ENCODE peak calls at places on chromosome 17, in six cellular contexts. One of them, this sample, is unnamed.

GRCh38 chr17:10046786-10047609 is 141.9 kb upstream of the RCVRN start:
- ATAC-seq in Panc1: no peak
- ATAC-seq in HCT116: no peak
- ATAC-seq in upper lobe of left lung: no peak
- ATAC-seq in K562: no peak
- ATAC-seq in GM12878: peak; percentile 85
- ATAC-seq in this sample: no peak

GRCh38 chr17:41196068-41196467 is 6.4 kb downstream of the KRTAP9-1 start:
- ATAC-seq in Panc1: no peak
- ATAC-seq in HCT116: no peak
- ATAC-seq in upper lobe of left lung: no peak
- ATAC-seq in K562: no peak
- ATAC-seq in GM12878: peak; percentile 54
- ATAC-seq in this sample: no peak

GRCh38 chr17:33038740-33039139 is 47.1 kb downstream of the SPACA3 start:
- ATAC-seq in Panc1: peak; percentile 85
- ATAC-seq in HCT116: peak; percentile 90
- ATAC-seq in upper lobe of left lung: peak; percentile 71
- ATAC-seq in K562: peak; percentile 96
- ATAC-seq in GM12878: peak; percentile 41
- ATAC-seq in this sample: no peak

GRCh38 chr17:2815781-2816185 is 19.5 kb downstream of the RAP1GAP2 start:
- ATAC-seq in Panc1: no peak
- ATAC-seq in HCT116: no peak
- ATAC-seq in upper lobe of left lung: no peak
- ATAC-seq in K562: no peak
- ATAC-seq in GM12878: no peak
- ATAC-seq in this sample: no peak

GRCh38 chr17:31390748-31391495 is 553 bp upstream of the RAB11FIP4 start:
- ATAC-seq in Panc1: no peak
- ATAC-seq in HCT116: no peak
- ATAC-seq in upper lobe of left lung: no peak
- ATAC-seq in K562: no peak
- ATAC-seq in GM12878: peak; percentile 10
- ATAC-seq in this sample: no peak

GRCh38 chr17:75827291-75828050 is 16.7 kb downstream of the UNC13D start:
- ATAC-seq in Panc1: peak; percentile 60
- ATAC-seq in HCT116: peak; percentile 84
- ATAC-seq in upper lobe of left lung: peak; percentile 38
- ATAC-seq in K562: peak; percentile 62
- ATAC-seq in GM12878: peak; percentile 79
- ATAC-seq in this sample: peak; percentile 81

GRCh38 chr17:50273654-50274040 is 619 bp upstream of the TMEM92 start:
- ATAC-seq in Panc1: no peak
- ATAC-seq in HCT116: peak; percentile 6
- ATAC-seq in upper lobe of left lung: no peak
- ATAC-seq in K562: no peak
- ATAC-seq in GM12878: no peak
- ATAC-seq in this sample: no peak

GRCh38 chr17:44266402-44267164 is 1.4 kb downstream of the SLC4A1 start:
- ATAC-seq in Panc1: peak; percentile 56
- ATAC-seq in HCT116: peak; percentile 32
- ATAC-seq in upper lobe of left lung: no peak
- ATAC-seq in K562: peak; percentile 90
- ATAC-seq in GM12878: peak; percentile 29
- ATAC-seq in this sample: no peak

GRCh38 chr17:3922765-3923164 is 6.5 kb upstream of the P2RX1 start:
- ATAC-seq in Panc1: no peak
- ATAC-seq in HCT116: no peak
- ATAC-seq in upper lobe of left lung: no peak
- ATAC-seq in K562: peak; percentile 10
- ATAC-seq in GM12878: no peak
- ATAC-seq in this sample: no peak

GRCh38 chr17:1653735-1654134 is 4.1 kb upstream of the RILP start:
- ATAC-seq in Panc1: no peak
- ATAC-seq in HCT116: no peak
- ATAC-seq in upper lobe of left lung: no peak
- ATAC-seq in K562: no peak
- ATAC-seq in GM12878: no peak
- ATAC-seq in this sample: no peak

GRCh38 chr17:80204626-80205468 is 15.3 kb downstream of the SGSH start:
- ATAC-seq in Panc1: peak; percentile 35
- ATAC-seq in HCT116: no peak
- ATAC-seq in upper lobe of left lung: no peak
- ATAC-seq in K562: no peak
- ATAC-seq in GM12878: no peak
- ATAC-seq in this sample: no peak

GRCh38 chr17:6040473-6040872 is 29.7 kb upstream of the WSCD1 start:
- ATAC-seq in Panc1: no peak
- ATAC-seq in HCT116: no peak
- ATAC-seq in upper lobe of left lung: no peak
- ATAC-seq in K562: no peak
- ATAC-seq in GM12878: no peak
- ATAC-seq in this sample: no peak

GRCh38 chr17:63635787-63636186 is 13.6 kb downstream of the MAP3K3 start:
- ATAC-seq in Panc1: no peak
- ATAC-seq in HCT116: no peak
- ATAC-seq in upper lobe of left lung: no peak
- ATAC-seq in K562: no peak
- ATAC-seq in GM12878: no peak
- ATAC-seq in this sample: no peak

GRCh38 chr17:41131979-41132378 is 8.0 kb upstream of the KRTAP4-12 start:
- ATAC-seq in Panc1: no peak
- ATAC-seq in HCT116: peak; percentile 91
- ATAC-seq in upper lobe of left lung: no peak
- ATAC-seq in K562: no peak
- ATAC-seq in GM12878: peak; percentile 67
- ATAC-seq in this sample: no peak

GRCh38 chr17:6893382-6894205 is 62.1 kb upstream of the TEKT1 start:
- ATAC-seq in Panc1: no peak
- ATAC-seq in HCT116: no peak
- ATAC-seq in upper lobe of left lung: no peak
- ATAC-seq in K562: no peak
- ATAC-seq in GM12878: no peak
- ATAC-seq in this sample: no peak

GRCh38 chr17:78862073-78863023 is 21.7 kb upstream of the USP36 start:
- ATAC-seq in Panc1: peak; percentile 92
- ATAC-seq in HCT116: peak; percentile 91
- ATAC-seq in upper lobe of left lung: peak; percentile 88
- ATAC-seq in K562: peak; percentile 95
- ATAC-seq in GM12878: no peak
- ATAC-seq in this sample: peak; percentile 96

GRCh38 chr17:69654981-69655581 is 240.6 kb downstream of the MAP2K6 start:
- ATAC-seq in Panc1: no peak
- ATAC-seq in HCT116: no peak
- ATAC-seq in upper lobe of left lung: peak; percentile 30
- ATAC-seq in K562: no peak
- ATAC-seq in GM12878: no peak
- ATAC-seq in this sample: peak; percentile 65

GRCh38 chr17:67157732-67158639 is 87.0 kb downstream of the HELZ start:
- ATAC-seq in Panc1: peak; percentile 78
- ATAC-seq in HCT116: peak; percentile 92
- ATAC-seq in upper lobe of left lung: no peak
- ATAC-seq in K562: peak; percentile 97
- ATAC-seq in GM12878: peak; percentile 72
- ATAC-seq in this sample: no peak

GRCh38 chr17:58352843-58353719 is 1.1 kb upstream of the SUPT4H1 start:
- ATAC-seq in Panc1: no peak
- ATAC-seq in HCT116: peak; percentile 1
- ATAC-seq in upper lobe of left lung: no peak
- ATAC-seq in K562: peak; percentile 34
- ATAC-seq in GM12878: peak; percentile 32
- ATAC-seq in this sample: no peak

GRCh38 chr17:5444209-5444608 is 5.3 kb upstream of the C1QBP start:
- ATAC-seq in Panc1: no peak
- ATAC-seq in HCT116: no peak
- ATAC-seq in upper lobe of left lung: no peak
- ATAC-seq in K562: no peak
- ATAC-seq in GM12878: no peak
- ATAC-seq in this sample: no peak

GRCh38 chr17:28228109-28228840 is 90.7 kb upstream of the TMEM97 start:
- ATAC-seq in Panc1: peak; percentile 50
- ATAC-seq in HCT116: no peak
- ATAC-seq in upper lobe of left lung: peak; percentile 41
- ATAC-seq in K562: peak; percentile 48
- ATAC-seq in GM12878: peak; percentile 40
- ATAC-seq in this sample: no peak

GRCh38 chr17:30021708-30022317 is 80.4 kb downstream of the EFCAB5 start:
- ATAC-seq in Panc1: peak; percentile 80
- ATAC-seq in HCT116: peak; percentile 80
- ATAC-seq in upper lobe of left lung: no peak
- ATAC-seq in K562: peak; percentile 68
- ATAC-seq in GM12878: peak; percentile 77
- ATAC-seq in this sample: no peak

GRCh38 chr17:45276031-45276430 is 14.1 kb upstream of the SPATA32 start:
- ATAC-seq in Panc1: peak; percentile 7
- ATAC-seq in HCT116: no peak
- ATAC-seq in upper lobe of left lung: no peak
- ATAC-seq in K562: no peak
- ATAC-seq in GM12878: no peak
- ATAC-seq in this sample: peak; percentile 20

GRCh38 chr17:2853722-2854580 is 57.7 kb downstream of the RAP1GAP2 start:
- ATAC-seq in Panc1: peak; percentile 69
- ATAC-seq in HCT116: peak; percentile 60
- ATAC-seq in upper lobe of left lung: peak; percentile 10
- ATAC-seq in K562: no peak
- ATAC-seq in GM12878: no peak
- ATAC-seq in this sample: peak; percentile 32

GRCh38 chr17:63966646-63967265 is 6.0 kb downstream of the SCN4A start:
- ATAC-seq in Panc1: no peak
- ATAC-seq in HCT116: no peak
- ATAC-seq in upper lobe of left lung: no peak
- ATAC-seq in K562: no peak
- ATAC-seq in GM12878: peak; percentile 81
- ATAC-seq in this sample: no peak

GRCh38 chr17:29760279-29760721 is 137.6 kb upstream of the CORO6 start:
- ATAC-seq in Panc1: no peak
- ATAC-seq in HCT116: no peak
- ATAC-seq in upper lobe of left lung: no peak
- ATAC-seq in K562: no peak
- ATAC-seq in GM12878: peak; percentile 58
- ATAC-seq in this sample: no peak

GRCh38 chr17:38922538-38923291 is 2.7 kb upstream of the LASP1NB start:
- ATAC-seq in Panc1: peak; percentile 56
- ATAC-seq in HCT116: peak; percentile 55
- ATAC-seq in upper lobe of left lung: peak; percentile 65
- ATAC-seq in K562: peak; percentile 22
- ATAC-seq in GM12878: peak; percentile 40
- ATAC-seq in this sample: peak; percentile 70

GRCh38 chr17:75501378-75502071 is 13.8 kb downstream of the CASKIN2 start:
- ATAC-seq in Panc1: no peak
- ATAC-seq in HCT116: no peak
- ATAC-seq in upper lobe of left lung: no peak
- ATAC-seq in K562: no peak
- ATAC-seq in GM12878: no peak
- ATAC-seq in this sample: peak; percentile 24

GRCh38 chr17:36855459-36855858 is 81.8 kb upstream of the LHX1 start:
- ATAC-seq in Panc1: no peak
- ATAC-seq in HCT116: no peak
- ATAC-seq in upper lobe of left lung: no peak
- ATAC-seq in K562: no peak
- ATAC-seq in GM12878: peak; percentile 30
- ATAC-seq in this sample: no peak

GRCh38 chr17:12242390-12242954 is 221.8 kb downstream of the MAP2K4 start:
- ATAC-seq in Panc1: no peak
- ATAC-seq in HCT116: no peak
- ATAC-seq in upper lobe of left lung: no peak
- ATAC-seq in K562: no peak
- ATAC-seq in GM12878: no peak
- ATAC-seq in this sample: peak; percentile 82
- TF ChIP-seq POLR2AphosphoS5 in Panc1: no peak
- TF ChIP-seq POLR2AphosphoS5 in HCT116: no peak
- TF ChIP-seq POLR2AphosphoS5 in upper lobe of left lung: no peak
- TF ChIP-seq POLR2AphosphoS5 in K562: no peak
- TF ChIP-seq POLR2AphosphoS5 in GM12878: no peak
- TF ChIP-seq POLR2AphosphoS5 in this sample: peak; percentile 58

GRCh38 chr17:59793249-59793648 is 85.8 kb downstream of the VMP1 start:
- ATAC-seq in Panc1: no peak
- ATAC-seq in HCT116: no peak
- ATAC-seq in upper lobe of left lung: no peak
- ATAC-seq in K562: no peak
- ATAC-seq in GM12878: no peak
- ATAC-seq in this sample: no peak
- H3K36me3 ChIP-seq in Panc1: peaks cover 5% of the 10 kb centered on the region
- H3K36me3 ChIP-seq in HCT116: peaks cover 5% of the 10 kb centered on the region
- H3K36me3 ChIP-seq in upper lobe of left lung: no peaks in the 10 kb centered on the region
- H3K36me3 ChIP-seq in K562: peaks cover 14% of the 10 kb centered on the region
- H3K36me3 ChIP-seq in GM12878: no peaks in the 10 kb centered on the region
- H3K36me3 ChIP-seq in this sample: no peaks in the 10 kb centered on the region

GRCh38 chr17:35808962-35809854 is at the start of gene TAF15:
- ATAC-seq in Panc1: peak; percentile 97
- ATAC-seq in HCT116: peak; percentile 89
- ATAC-seq in upper lobe of left lung: peak; percentile 99
- ATAC-seq in K562: peak; percentile 95
- ATAC-seq in GM12878: peak; percentile 96
- ATAC-seq in this sample: peak; percentile 97

GRCh38 chr17:35808240-35808961 is 883 bp upstream of the TAF15 start:
- ATAC-seq in Panc1: no peak
- ATAC-seq in HCT116: no peak
- ATAC-seq in upper lobe of left lung: no peak
- ATAC-seq in K562: no peak
- ATAC-seq in GM12878: no peak
- ATAC-seq in this sample: no peak

GRCh38 chr17:35801583-35802224 is 6.3 kb upstream of the MMP28 start:
- ATAC-seq in Panc1: no peak
- ATAC-seq in HCT116: no peak
- ATAC-seq in upper lobe of left lung: peak; percentile 55
- ATAC-seq in K562: no peak
- ATAC-seq in GM12878: no peak
- ATAC-seq in this sample: peak; percentile 35

GRCh38 chr17:35807371-35808144 is 1.7 kb upstream of the TAF15 start:
- ATAC-seq in Panc1: no peak
- ATAC-seq in HCT116: no peak
- ATAC-seq in upper lobe of left lung: no peak
- ATAC-seq in K562: no peak
- ATAC-seq in GM12878: no peak
- ATAC-seq in this sample: no peak

DNA sequence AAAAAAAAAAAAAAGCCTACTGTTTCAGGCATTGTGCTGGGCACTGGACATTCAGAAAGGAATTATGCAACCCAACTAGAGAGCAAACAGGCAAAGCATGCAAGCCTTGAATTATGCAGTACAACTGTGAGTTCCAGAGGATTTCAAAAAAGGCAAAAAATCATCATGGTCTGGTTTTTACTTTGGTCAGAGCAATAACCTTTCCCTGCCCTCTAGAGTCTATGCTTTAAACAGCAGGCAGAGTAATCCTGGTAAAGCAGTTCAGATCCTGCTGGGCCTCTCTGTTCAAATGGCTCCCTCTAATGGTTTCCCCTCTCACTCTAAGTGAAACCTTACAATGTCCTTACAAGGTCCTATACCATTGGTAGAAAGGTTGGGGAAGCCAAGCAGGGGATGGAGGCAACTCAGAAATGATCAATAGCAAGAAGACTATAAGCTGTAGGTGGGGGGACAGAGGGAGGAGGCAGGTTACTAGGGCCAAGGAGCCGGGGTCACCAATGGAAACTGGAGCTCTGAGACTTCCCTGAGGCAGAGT is 4.6 kb upstream of the TAF15 start:
- ATAC-seq in Panc1: peak; percentile 76
- ATAC-seq in HCT116: peak; percentile 63
- ATAC-seq in upper lobe of left lung: peak; percentile 84
- ATAC-seq in K562: peak; percentile 78
- ATAC-seq in GM12878: peak; percentile 71
- ATAC-seq in this sample: peak; percentile 60
- TF ChIP-seq POLR2AphosphoS5 in Panc1: no peak
- TF ChIP-seq POLR2AphosphoS5 in HCT116: peak; percentile 27
- TF ChIP-seq POLR2AphosphoS5 in upper lobe of left lung: no peak
- TF ChIP-seq POLR2AphosphoS5 in K562: no peak
- TF ChIP-seq POLR2AphosphoS5 in GM12878: no peak
- TF ChIP-seq POLR2AphosphoS5 in this sample: peak; percentile 64

GRCh38 chr17:82810644-82811430 is 29.0 kb downstream of the ZNF750 start:
- ATAC-seq in Panc1: no peak
- ATAC-seq in HCT116: no peak
- ATAC-seq in upper lobe of left lung: no peak
- ATAC-seq in K562: no peak
- ATAC-seq in GM12878: no peak
- ATAC-seq in this sample: no peak
- H3K36me3 ChIP-seq in Panc1: peaks cover 9% of the 10 kb centered on the region
- H3K36me3 ChIP-seq in HCT116: peaks cover 29% of the 10 kb centered on the region
- H3K36me3 ChIP-seq in upper lobe of left lung: peaks cover 6% of the 10 kb centered on the region
- H3K36me3 ChIP-seq in K562: peaks cover 69% of the 10 kb centered on the region
- H3K36me3 ChIP-seq in GM12878: peaks cover 6% of the 10 kb centered on the region
- H3K36me3 ChIP-seq in this sample: peaks cover 91% of the 10 kb centered on the region